ENCODE peak calls at places on chromosomes 12 and 14, in six cellular contexts. B is tibial nerve; G is HEK293T; R is CD4-positive, alpha-beta memory T cell; V is hippocampal formation; N is naive thymus-derived CD8-positive, alpha-beta T cell. M is an unnamed sample.

GRCh38 chr14:75711134-75711795 is 50.2 kb downstream of the TTLL5 start:
- DNase-seq in V (peak; percentile 20), N (no peak), G (peak; percentile 55), B (no peak), R (no peak), M (no peak)

GRCh38 chr12:90791445-90791844 is 163.5 kb downstream of the CCER1 start:
- DNase-seq in V (no peak), N (no peak), R (no peak), G (no peak), B (no peak), M (no peak)

GRCh38 chr12:34397591-34398365 is 375.5 kb downstream of the ALG10 start:
- DNase-seq in G (no peak), B (peak; percentile 1), N (no peak), R (no peak), V (no peak), M (peak; percentile 34)

GRCh38 chr14:99273025-99273723 is 1.2 kb upstream of the BCL11B start:
- DNase-seq in V (no peak), B (no peak), N (peak; percentile 52), R (peak; percentile 35), G (no peak), M (no peak)

GRCh38 chr14:96267916-96268315 is 11.9 kb downstream of the BDKRB1 start:
- DNase-seq in V (no peak), B (no peak), G (no peak), R (no peak), N (no peak), M (no peak)

GRCh38 chr12:130201037-130201436 is 38.8 kb downstream of the FZD10 start:
- DNase-seq in R (no peak), B (no peak), G (no peak), V (no peak), N (no peak), M (no peak)

GRCh38 chr12:69502342-69503081 is 32.3 kb downstream of the FRS2 start:
- DNase-seq in G (no peak), B (no peak), R (no peak), N (no peak), V (no peak), M (no peak)

GRCh38 chr14:35159742-35160409 is 37.5 kb downstream of the PRORP start:
- DNase-seq in N (no peak), G (no peak), R (no peak), B (no peak), V (no peak), M (no peak)

GRCh38 chr12:51848843-51849735 is 571 bp upstream of the FIGNL2 start:
- DNase-seq in G (peak; percentile 32), V (no peak), B (no peak), N (no peak), R (no peak), M (no peak)

GRCh38 chr12:42090899-42091298 is 53.8 kb downstream of the GXYLT1 start:
- DNase-seq in N (no peak), R (no peak), G (no peak), V (no peak), B (no peak), M (no peak)

GRCh38 chr12:101685121-101685520 is 12.3 kb upstream of the CHPT1 start:
- DNase-seq in B (no peak), N (no peak), R (no peak), V (no peak), G (no peak), M (no peak)